ENCODE peak calls at places on chromosomes 3 and 15, in four cellular contexts. L, X, J and N are unnamed samples.

GRCh38 chr3:30643763-30644462 is 37.5 kb downstream of the TGFBR2 start:
- DNase-seq in L (no peak), X (no peak), J (no peak), N (no peak)

GRCh38 chr3:105527949-105528348 is 161.2 kb downstream of the ALCAM start:
- DNase-seq in L (no peak), X (no peak), J (no peak), N (no peak)

GRCh38 chr15:30670056-30670455 is 44.1 kb downstream of the ARHGAP11B start:
- DNase-seq in L (no peak), X (no peak), J (no peak), N (no peak)

GRCh38 chr15:92711457-92711831 is 55.9 kb upstream of the FAM174B start:
- DNase-seq in L (no peak), X (no peak), J (peak), N (no peak)

GRCh38 chr3:172367205-172368105 is 80.8 kb downstream of the GHSR start:
- DNase-seq in L (no peak), X (no peak), J (no peak), N (no peak)

GRCh38 chr3:52471371-52472238 is 16.2 kb downstream of the NISCH start:
- DNase-seq in L (no peak), X (no peak), J (peak), N (no peak)

GRCh38 chr3:70064194-70064787 is 64.8 kb downstream of the SAMMSON start:
- DNase-seq in L (peak), X (peak), J (no peak), N (peak)

GRCh38 chr3:127688416-127689265 is 15.9 kb downstream of the ABTB1 start:
- DNase-seq in L (no peak), X (no peak), J (no peak), N (no peak)

GRCh38 chr3:54966979-54967378 is 39.1 kb upstream of the LRTM1 start:
- DNase-seq in L (no peak), X (no peak), J (no peak), N (no peak)

GRCh38 chr3:56190906-56191305 is 277.4 kb downstream of the ERC2 start:
- DNase-seq in L (no peak), X (no peak), J (no peak), N (no peak)

GRCh38 chr3:72448375-72448823 is 399.8 kb downstream of the SHQ1 start:
- DNase-seq in L (no peak), X (no peak), J (no peak), N (peak)

GRCh38 chr3:133881987-133882825 is 13.5 kb downstream of the RAB6B start:
- DNase-seq in L (no peak), X (no peak), J (peak), N (no peak)

GRCh38 chr3:141854559-141854958 is 21.9 kb upstream of the ATP1B3 start:
- DNase-seq in L (no peak), X (no peak), J (no peak), N (no peak)

GRCh38 chr3:4743371-4743770 is 235.9 kb upstream of the BHLHE40 start:
- DNase-seq in L (no peak), X (no peak), J (no peak), N (no peak)

GRCh38 chr3:15478300-15478979 is 43.1 kb downstream of the COLQ start:
- DNase-seq in L (no peak), X (no peak), J (no peak), N (no peak)

GRCh38 chr3:21447471-21448205 is 303.4 kb downstream of the ZNF385D start:
- DNase-seq in L (no peak), X (no peak), J (no peak), N (no peak)

GRCh38 chr3:21942328-21942727 is 191.3 kb upstream of the ZNF385D start:
- DNase-seq in L (no peak), X (no peak), J (no peak), N (no peak)

GRCh38 chr3:20451170-20451569 is 265.2 kb upstream of the SGO1 start:
- DNase-seq in L (no peak), X (no peak), J (no peak), N (no peak)

GRCh38 chr3:45972534-45973402 is 22.9 kb downstream of the FYCO1 start:
- DNase-seq in L (no peak), X (no peak), J (no peak), N (no peak)

GRCh38 chr15:95512906-95513305 is 817.6 kb upstream of the NR2F2 start:
- DNase-seq in L (no peak), X (no peak), J (no peak), N (no peak)

GRCh38 chr15:45199136-45199810 is 11.5 kb upstream of the SHF start:
- DNase-seq in L (peak), X (no peak), J (no peak), N (peak)

GRCh38 chr3:42376397-42376798 is 34.0 kb downstream of the LYZL4 start:
- DNase-seq in L (no peak), X (no peak), J (no peak), N (no peak)

GRCh38 chr3:70065666-70066253 is 66.2 kb downstream of the SAMMSON start:
- DNase-seq in L (no peak), X (no peak), J (peak), N (no peak)

GRCh38 chr15:63764124-63764827 is 69.5 kb downstream of the HERC1 start:
- DNase-seq in L (no peak), X (no peak), J (no peak), N (no peak)

GRCh38 chr15:80367094-80367493 is 37.1 kb upstream of the ARNT2 start:
- DNase-seq in L (no peak), X (peak), J (peak), N (peak)

GRCh38 chr15:72994778-72995177 is 57.5 kb upstream of the NEO1 start:
- DNase-seq in L (no peak), X (no peak), J (no peak), N (no peak)

GRCh38 chr3:197354195-197355059 is 56.0 kb upstream of the DLG1 start:
- DNase-seq in L (peak), X (no peak), J (no peak), N (no peak)

GRCh38 chr3:50568947-50569749 is at the start of gene HEMK1:
- DNase-seq in L (peak), X (peak), J (peak), N (peak)

DNA sequence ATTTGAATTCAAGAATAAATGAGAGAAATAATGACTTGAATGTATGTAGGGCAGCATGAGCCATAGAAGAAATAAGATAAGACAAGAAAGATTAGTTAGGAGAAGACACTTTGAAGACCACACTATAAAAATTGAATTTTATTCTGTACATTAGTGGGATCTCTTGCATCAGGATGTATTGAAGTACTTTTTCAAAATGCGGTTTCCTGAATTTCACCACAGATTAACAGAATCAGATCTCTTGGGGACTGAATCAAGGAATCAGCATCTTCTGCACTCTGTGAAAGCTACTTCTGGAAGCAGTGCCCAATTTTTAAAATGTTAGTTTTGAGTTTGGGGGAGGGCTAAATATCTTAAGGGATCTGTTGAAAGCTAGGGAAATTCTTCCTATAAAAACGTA is 763.9 kb upstream of the GOLIM4 start:
- DNase-seq in L (no peak), X (no peak), J (no peak), N (no peak)
- TF ChIP-seq TAF1 in L (no peak), X (no peak), J (no peak), N (no peak)

DNA sequence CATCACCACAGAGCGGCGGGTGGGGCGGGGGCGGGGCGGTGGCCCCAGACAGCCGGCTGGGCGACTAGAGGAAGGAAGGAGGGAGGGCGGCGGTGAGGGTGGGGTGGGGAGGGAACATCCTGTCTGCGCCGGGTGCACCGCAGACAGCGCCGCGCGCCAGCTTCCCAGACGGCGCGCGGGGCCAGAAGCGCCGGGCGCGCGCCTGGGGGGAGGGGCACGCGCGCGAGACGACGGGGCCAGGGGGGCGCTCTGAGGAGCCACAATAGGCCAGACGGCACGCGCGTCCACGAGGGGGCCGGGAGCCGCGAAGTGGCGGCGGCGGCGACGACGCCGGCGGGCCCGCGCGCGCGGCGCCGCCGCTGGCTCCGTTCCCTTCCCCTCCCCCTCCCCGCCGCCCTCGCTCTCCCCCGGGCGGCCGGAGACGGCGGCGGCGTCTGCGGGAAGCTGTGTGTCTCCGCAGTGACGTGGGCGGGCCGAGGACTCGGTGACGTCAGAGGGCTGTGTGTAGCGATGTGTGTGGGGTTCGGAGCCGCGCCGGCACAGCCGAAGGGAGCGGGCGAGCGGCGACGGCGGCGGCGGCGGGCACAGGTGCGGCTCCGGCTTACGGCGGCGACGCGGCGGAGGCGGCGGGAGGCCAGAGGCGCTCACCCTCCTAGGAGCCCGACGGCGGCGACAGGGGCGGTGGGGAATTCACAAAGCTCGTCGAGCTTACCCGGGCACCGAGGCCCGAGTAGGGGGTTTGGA is at the start of gene SKIL:
- DNase-seq in L (peak), X (peak), J (peak), N (peak)
- TF ChIP-seq CHD2 in L (peak), X (peak), J (no peak), N (peak)

GRCh38 chr3:38548154-38548931 is 52.2 kb downstream of the EXOG start:
- DNase-seq in L (no peak), X (no peak), J (no peak), N (no peak)
- TF ChIP-seq BRCA1 in L (no peak), X (no peak), J (no peak), N (no peak)

DNA sequence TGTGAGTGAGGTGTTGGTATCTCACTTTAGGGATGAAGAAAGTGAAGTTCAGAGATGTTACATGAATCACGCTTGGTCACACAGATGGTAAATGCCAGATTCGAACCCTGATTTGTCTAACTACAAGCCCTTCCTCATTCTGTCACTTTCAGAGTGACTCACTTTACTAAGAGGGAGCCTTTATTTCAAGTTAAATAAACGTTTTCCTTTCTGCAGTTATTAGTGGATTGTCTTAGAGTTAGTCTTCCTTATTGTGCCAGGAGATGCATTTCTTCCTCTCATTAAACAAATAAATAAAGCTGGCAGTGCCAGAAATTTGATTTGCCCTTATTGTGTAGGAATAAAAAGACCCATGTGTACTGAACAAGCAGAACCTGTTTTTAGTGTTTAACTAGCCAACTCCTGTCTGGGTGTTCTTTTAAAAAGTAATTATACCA is 162.5 kb downstream of the AKAP13 start:
- DNase-seq in L (no peak), X (no peak), J (no peak), N (no peak)
- TF ChIP-seq TAF1 in L (no peak), X (no peak), J (no peak), N (no peak)